ENCODE peak calls at places on chromosomes 7 and 10, in five cellular contexts. One of them, this sample, is unnamed.

GRCh38 chr10:132446661-132447445 is 49.9 kb downstream of the PWWP2B start:
- DNase-seq in CD8-positive, alpha-beta T cell: peak
- DNase-seq in A549: peak
- DNase-seq in uterus: peak
- DNase-seq in CD4-positive, alpha-beta T cell: peak
- DNase-seq in this sample: peak

GRCh38 chr10:113409147-113409546 is 143.7 kb upstream of the HABP2 start:
- DNase-seq in uterus: no peak
- DNase-seq in CD8-positive, alpha-beta T cell: no peak
- DNase-seq in CD4-positive, alpha-beta T cell: no peak
- DNase-seq in A549: no peak
- DNase-seq in this sample: no peak

GRCh38 chr10:12588091-12588850 is 238.9 kb downstream of the CAMK1D start:
- DNase-seq in uterus: no peak
- DNase-seq in CD4-positive, alpha-beta T cell: peak
- DNase-seq in A549: no peak
- DNase-seq in CD8-positive, alpha-beta T cell: no peak
- DNase-seq in this sample: no peak

GRCh38 chr7:4739528-4739992 is 35.9 kb upstream of the AP5Z1 start:
- DNase-seq in CD8-positive, alpha-beta T cell: no peak
- DNase-seq in CD4-positive, alpha-beta T cell: peak
- DNase-seq in A549: peak
- DNase-seq in uterus: peak
- DNase-seq in this sample: no peak

GRCh38 chr7:53604201-53604600 is 568.8 kb downstream of the POM121L12 start:
- DNase-seq in CD8-positive, alpha-beta T cell: no peak
- DNase-seq in CD4-positive, alpha-beta T cell: no peak
- DNase-seq in uterus: no peak
- DNase-seq in A549: no peak
- DNase-seq in this sample: no peak

GRCh38 chr7:149666360-149666905 is 107.0 kb downstream of the ZNF467 start:
- DNase-seq in CD8-positive, alpha-beta T cell: no peak
- DNase-seq in CD4-positive, alpha-beta T cell: no peak
- DNase-seq in uterus: no peak
- DNase-seq in A549: no peak
- DNase-seq in this sample: no peak

GRCh38 chr10:34407227-34407626 is 407.9 kb downstream of the PARD3 start:
- DNase-seq in CD4-positive, alpha-beta T cell: no peak
- DNase-seq in CD8-positive, alpha-beta T cell: no peak
- DNase-seq in A549: peak
- DNase-seq in uterus: no peak
- DNase-seq in this sample: no peak

GRCh38 chr7:5636446-5636835 is 145.0 kb downstream of the RNF216 start:
- DNase-seq in A549: no peak
- DNase-seq in uterus: no peak
- DNase-seq in CD4-positive, alpha-beta T cell: no peak
- DNase-seq in CD8-positive, alpha-beta T cell: no peak
- DNase-seq in this sample: peak

GRCh38 chr7:138324905-138325304 is 135.2 kb upstream of the TRIM24 start:
- DNase-seq in A549: no peak
- DNase-seq in uterus: no peak
- DNase-seq in CD8-positive, alpha-beta T cell: no peak
- DNase-seq in CD4-positive, alpha-beta T cell: no peak
- DNase-seq in this sample: no peak

GRCh38 chr10:60170250-60170649 is 219.4 kb downstream of the ANK3 start:
- DNase-seq in CD4-positive, alpha-beta T cell: no peak
- DNase-seq in A549: peak
- DNase-seq in CD8-positive, alpha-beta T cell: no peak
- DNase-seq in uterus: no peak
- DNase-seq in this sample: no peak

GRCh38 chr7:46630031-46630430 is 709.0 kb upstream of the IGFBP3 start:
- DNase-seq in CD8-positive, alpha-beta T cell: no peak
- DNase-seq in CD4-positive, alpha-beta T cell: no peak
- DNase-seq in uterus: no peak
- DNase-seq in A549: no peak
- DNase-seq in this sample: no peak

GRCh38 chr7:121395494-121395960 is 581 bp downstream of the FAM3C start:
- DNase-seq in uterus: no peak
- DNase-seq in A549: peak
- DNase-seq in CD8-positive, alpha-beta T cell: peak
- DNase-seq in CD4-positive, alpha-beta T cell: peak
- DNase-seq in this sample: no peak

GRCh38 chr7:121395961-121396757 is at the start of gene FAM3C:
- DNase-seq in uterus: peak
- DNase-seq in CD8-positive, alpha-beta T cell: peak
- DNase-seq in CD4-positive, alpha-beta T cell: peak
- DNase-seq in A549: peak
- DNase-seq in this sample: peak

GRCh38 chr7:121397832-121398231 is 1.7 kb upstream of the FAM3C start:
- DNase-seq in A549: no peak
- DNase-seq in uterus: no peak
- DNase-seq in CD4-positive, alpha-beta T cell: no peak
- DNase-seq in CD8-positive, alpha-beta T cell: no peak
- DNase-seq in this sample: no peak

GRCh38 chr7:121397346-121397745 is 1.2 kb upstream of the FAM3C start:
- DNase-seq in CD8-positive, alpha-beta T cell: no peak
- DNase-seq in A549: no peak
- DNase-seq in uterus: no peak
- DNase-seq in CD4-positive, alpha-beta T cell: no peak
- DNase-seq in this sample: no peak

GRCh38 chr7:121398246-121398645 is 2.1 kb upstream of the FAM3C start:
- DNase-seq in CD8-positive, alpha-beta T cell: no peak
- DNase-seq in CD4-positive, alpha-beta T cell: no peak
- DNase-seq in uterus: no peak
- DNase-seq in A549: peak
- DNase-seq in this sample: no peak
- TF ChIP-seq CTCF in CD8-positive, alpha-beta T cell: no peak
- TF ChIP-seq CTCF in CD4-positive, alpha-beta T cell: no peak
- TF ChIP-seq CTCF in uterus: no peak
- TF ChIP-seq CTCF in A549: peak
- TF ChIP-seq CTCF in this sample: no peak

GRCh38 chr7:51010534-51010933 is 227.8 kb upstream of the GRB10 start:
- DNase-seq in A549: no peak
- DNase-seq in CD8-positive, alpha-beta T cell: no peak
- DNase-seq in CD4-positive, alpha-beta T cell: no peak
- DNase-seq in uterus: no peak
- DNase-seq in this sample: no peak

GRCh38 chr7:51005074-51005473 is 222.4 kb upstream of the GRB10 start:
- DNase-seq in CD4-positive, alpha-beta T cell: no peak
- DNase-seq in A549: no peak
- DNase-seq in CD8-positive, alpha-beta T cell: no peak
- DNase-seq in uterus: no peak
- DNase-seq in this sample: no peak

GRCh38 chr7:51007708-51008505 is 225.2 kb upstream of the GRB10 start:
- DNase-seq in CD4-positive, alpha-beta T cell: no peak
- DNase-seq in CD8-positive, alpha-beta T cell: no peak
- DNase-seq in uterus: no peak
- DNase-seq in A549: no peak
- DNase-seq in this sample: no peak

GRCh38 chr7:51009716-51010496 is 227.2 kb upstream of the GRB10 start:
- DNase-seq in CD4-positive, alpha-beta T cell: no peak
- DNase-seq in A549: no peak
- DNase-seq in CD8-positive, alpha-beta T cell: no peak
- DNase-seq in uterus: no peak
- DNase-seq in this sample: no peak

GRCh38 chr7:51006483-51007235 is 224.0 kb upstream of the GRB10 start:
- DNase-seq in CD8-positive, alpha-beta T cell: no peak
- DNase-seq in uterus: no peak
- DNase-seq in A549: no peak
- DNase-seq in CD4-positive, alpha-beta T cell: no peak
- DNase-seq in this sample: no peak
- TF ChIP-seq CTCF in CD8-positive, alpha-beta T cell: no peak
- TF ChIP-seq CTCF in uterus: no peak
- TF ChIP-seq CTCF in A549: no peak
- TF ChIP-seq CTCF in CD4-positive, alpha-beta T cell: no peak
- TF ChIP-seq CTCF in this sample: no peak

GRCh38 chr10:93245772-93246171 is 172.1 kb downstream of the CYP26A1 start:
- DNase-seq in A549: no peak
- DNase-seq in uterus: no peak
- DNase-seq in CD8-positive, alpha-beta T cell: no peak
- DNase-seq in CD4-positive, alpha-beta T cell: no peak
- DNase-seq in this sample: no peak
- TF ChIP-seq CTCF in A549: no peak
- TF ChIP-seq CTCF in uterus: no peak
- TF ChIP-seq CTCF in CD8-positive, alpha-beta T cell: no peak
- TF ChIP-seq CTCF in CD4-positive, alpha-beta T cell: no peak
- TF ChIP-seq CTCF in this sample: no peak

DNA sequence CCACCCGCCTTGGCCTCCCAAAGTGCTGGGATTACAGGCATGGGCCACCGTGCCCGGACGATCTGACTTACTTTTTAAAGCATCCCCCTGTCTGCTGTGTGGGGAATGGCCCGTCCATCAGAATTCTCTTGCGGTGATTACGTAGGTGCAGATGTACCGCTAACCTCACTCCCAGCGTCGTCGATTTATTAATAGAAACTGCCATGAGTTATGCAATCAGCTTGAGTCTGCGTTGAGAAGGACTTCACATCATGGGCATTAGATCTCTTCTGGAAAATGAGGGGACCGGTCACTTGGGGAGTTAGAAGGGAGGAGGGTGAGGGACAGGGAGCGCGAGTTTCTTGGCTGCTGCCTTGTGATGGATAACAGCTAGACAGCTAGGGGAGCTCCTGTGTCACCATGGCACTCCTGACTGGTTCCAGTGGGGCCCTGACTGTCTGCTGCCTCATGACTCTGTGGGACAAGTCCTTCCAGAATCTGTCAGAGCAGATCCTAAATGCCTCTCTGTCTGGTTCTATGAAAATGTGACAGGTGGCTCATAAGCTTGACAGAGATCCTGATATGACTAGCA is 35.2 kb downstream of the POR start:
- DNase-seq in A549: no peak
- DNase-seq in CD8-positive, alpha-beta T cell: no peak
- DNase-seq in CD4-positive, alpha-beta T cell: no peak
- DNase-seq in uterus: no peak
- DNase-seq in this sample: no peak
- TF ChIP-seq CTCF in A549: no peak
- TF ChIP-seq CTCF in CD8-positive, alpha-beta T cell: no peak
- TF ChIP-seq CTCF in CD4-positive, alpha-beta T cell: no peak
- TF ChIP-seq CTCF in uterus: no peak
- TF ChIP-seq CTCF in this sample: no peak

GRCh38 chr7:27207348-27207985 is 7.6 kb upstream of the HOXA13 start:
- DNase-seq in uterus: no peak
- DNase-seq in CD4-positive, alpha-beta T cell: no peak
- DNase-seq in CD8-positive, alpha-beta T cell: no peak
- DNase-seq in A549: no peak
- DNase-seq in this sample: no peak

GRCh38 chr7:27204851-27205322 is 5.0 kb upstream of the HOXA13 start:
- DNase-seq in uterus: no peak
- DNase-seq in CD4-positive, alpha-beta T cell: no peak
- DNase-seq in CD8-positive, alpha-beta T cell: no peak
- DNase-seq in A549: no peak
- DNase-seq in this sample: no peak

GRCh38 chr7:27203378-27203953 is 3.6 kb upstream of the HOXA13 start:
- DNase-seq in CD8-positive, alpha-beta T cell: no peak
- DNase-seq in uterus: no peak
- DNase-seq in CD4-positive, alpha-beta T cell: no peak
- DNase-seq in A549: no peak
- DNase-seq in this sample: no peak

GRCh38 chr7:27203964-27204594 is 4.2 kb upstream of the HOXA13 start:
- DNase-seq in uterus: no peak
- DNase-seq in CD4-positive, alpha-beta T cell: no peak
- DNase-seq in CD8-positive, alpha-beta T cell: no peak
- DNase-seq in A549: no peak
- DNase-seq in this sample: no peak

GRCh38 chr7:27205325-27206280 is 5.7 kb upstream of the HOXA13 start:
- DNase-seq in A549: no peak
- DNase-seq in uterus: no peak
- DNase-seq in CD8-positive, alpha-beta T cell: no peak
- DNase-seq in CD4-positive, alpha-beta T cell: no peak
- DNase-seq in this sample: no peak
- TF ChIP-seq CTCF in A549: no peak
- TF ChIP-seq CTCF in uterus: no peak
- TF ChIP-seq CTCF in CD8-positive, alpha-beta T cell: no peak
- TF ChIP-seq CTCF in CD4-positive, alpha-beta T cell: no peak
- TF ChIP-seq CTCF in this sample: no peak

GRCh38 chr7:57425969-57426628 is 23.9 kb upstream of the ZNF716 start:
- DNase-seq in A549: no peak
- DNase-seq in CD4-positive, alpha-beta T cell: no peak
- DNase-seq in CD8-positive, alpha-beta T cell: no peak
- DNase-seq in uterus: no peak
- DNase-seq in this sample: no peak
- TF ChIP-seq CTCF in A549: no peak
- TF ChIP-seq CTCF in CD4-positive, alpha-beta T cell: no peak
- TF ChIP-seq CTCF in CD8-positive, alpha-beta T cell: peak
- TF ChIP-seq CTCF in uterus: no peak
- TF ChIP-seq CTCF in this sample: peak

DNA sequence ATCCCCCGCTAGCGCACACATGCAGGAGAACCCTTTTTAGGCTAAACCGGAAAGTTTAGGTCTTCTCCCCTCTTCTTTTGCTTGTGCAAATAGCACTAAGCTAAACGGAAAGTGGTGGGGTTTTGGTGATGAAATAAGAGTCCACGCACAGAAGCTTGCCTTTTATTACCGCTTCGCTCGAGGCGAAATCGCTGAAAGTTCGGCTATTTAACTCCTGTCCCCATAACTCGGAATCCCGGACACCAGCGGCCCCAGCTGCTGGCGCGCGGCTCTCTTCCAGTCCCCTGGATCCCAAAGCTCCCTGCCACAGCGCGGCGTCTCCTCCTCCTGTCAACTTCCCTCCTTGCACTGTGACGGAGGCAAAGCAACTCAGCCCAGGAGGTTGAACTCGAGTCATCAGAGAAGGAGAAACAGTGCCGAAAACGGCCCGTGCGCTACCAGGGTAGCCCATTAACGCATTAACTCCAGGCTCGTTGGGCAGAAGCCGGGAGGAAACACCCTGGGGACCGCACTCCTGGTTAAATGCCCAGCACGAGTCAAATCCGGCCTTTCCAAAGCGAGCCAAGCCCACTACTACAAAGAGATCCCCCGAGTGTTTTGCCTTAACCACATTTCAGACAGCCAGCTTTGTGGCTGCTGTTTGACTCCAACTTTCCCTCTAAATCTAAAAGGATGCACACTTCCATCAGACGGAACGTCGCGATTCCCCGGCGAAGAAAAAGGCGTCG is 1.3 kb downstream of the SEMA3D start:
- DNase-seq in CD4-positive, alpha-beta T cell: no peak
- DNase-seq in CD8-positive, alpha-beta T cell: no peak
- DNase-seq in uterus: no peak
- DNase-seq in A549: peak
- DNase-seq in this sample: peak
- TF ChIP-seq CTCF in CD4-positive, alpha-beta T cell: no peak
- TF ChIP-seq CTCF in CD8-positive, alpha-beta T cell: no peak
- TF ChIP-seq CTCF in uterus: no peak
- TF ChIP-seq CTCF in A549: no peak
- TF ChIP-seq CTCF in this sample: no peak

DNA sequence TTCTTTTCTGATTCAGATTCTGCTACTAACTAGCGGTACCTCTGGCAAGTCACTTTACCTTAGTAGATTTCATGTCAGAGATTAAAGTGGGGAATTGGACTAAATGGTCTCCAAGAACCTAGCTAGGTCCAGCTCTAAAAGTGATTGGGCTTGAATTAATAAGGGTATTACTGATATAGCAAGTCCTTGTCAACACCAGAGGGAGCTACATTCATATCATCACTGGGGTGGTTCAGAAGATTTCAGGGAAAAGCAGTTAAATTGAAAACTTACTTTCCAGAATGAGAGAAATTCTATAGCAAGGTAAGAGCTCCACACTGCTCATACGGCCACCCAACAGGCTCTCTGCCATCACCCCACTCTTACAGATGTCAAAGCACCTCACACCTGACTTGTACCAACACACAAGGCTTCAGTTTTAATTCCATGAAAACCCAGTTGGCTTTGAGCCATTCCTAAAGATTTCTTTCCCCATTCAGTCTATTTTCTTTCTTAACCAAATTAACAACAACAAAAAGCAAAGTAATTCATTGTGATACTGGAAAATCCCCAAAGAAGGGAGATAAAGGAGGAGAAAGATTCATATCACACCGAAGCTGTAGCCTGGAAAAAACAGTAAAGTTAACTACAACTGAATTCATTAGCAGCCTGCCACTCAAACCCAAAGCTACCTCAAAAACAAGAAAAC is 38.0 kb upstream of the SPOCK2 start:
- DNase-seq in uterus: no peak
- DNase-seq in CD4-positive, alpha-beta T cell: no peak
- DNase-seq in A549: peak
- DNase-seq in CD8-positive, alpha-beta T cell: no peak
- DNase-seq in this sample: no peak
- TF ChIP-seq CTCF in uterus: no peak
- TF ChIP-seq CTCF in CD4-positive, alpha-beta T cell: peak
- TF ChIP-seq CTCF in A549: peak
- TF ChIP-seq CTCF in CD8-positive, alpha-beta T cell: no peak
- TF ChIP-seq CTCF in this sample: no peak

This sample was measured in endothelial cell.